ENCODE peak calls at places on chromosomes 3 and 15, in six cellular contexts. H is progenitor cell of endocrine pancreas, Z is uterus, L is IMR-90, B is posterior cingulate gyrus, X is left ventricle myocardium superior. O is an unnamed sample.
A peak's percentile ranks its signal among the peaks of the same experiment; 100 is the strongest.

GRCh38 chr3:128415773-128416577 is 50.7 kb downstream of the DNAJB8 start:
- DNase-seq in H (no peak), Z (no peak), L (no peak), B (no peak), X (no peak), O (no peak)

GRCh38 chr15:98845138-98845884 is 162.3 kb downstream of the PGPEP1L start:
- DNase-seq in H (no peak), Z (no peak), L (no peak), B (no peak), X (no peak), O (no peak)

GRCh38 chr15:83282859-83283812 is 1.3 kb downstream of the BNC1 start:
- DNase-seq in H (peak; percentile 24), Z (no peak), L (no peak), B (peak; percentile 61), X (peak; percentile 61), O (peak; percentile 79)

GRCh38 chr3:75303676-75304075 is 360.5 kb upstream of the FRG2C start:
- DNase-seq in H (no peak), Z (no peak), L (no peak), B (no peak), X (no peak), O (no peak)

GRCh38 chr15:74957301-74958035 is 896 bp upstream of the RPP25 start:
- DNase-seq in H (no peak), Z (no peak), L (no peak), B (peak; percentile 62), X (peak; percentile 78), O (peak; percentile 59)

GRCh38 chr3:112002458-112002971 is 3.8 kb downstream of the TAGLN3 start:
- DNase-seq in H (no peak), Z (no peak), L (peak; percentile 81), B (no peak), X (no peak), O (peak; percentile 64)

GRCh38 chr3:40800343-40800742 is 275.6 kb downstream of the ZNF621 start:
- DNase-seq in H (no peak), Z (peak; percentile 29), L (peak; percentile 15), B (no peak), X (no peak), O (peak; percentile 77)

GRCh38 chr3:46812237-46812791 is 50.9 kb downstream of the MYL3 start:
- DNase-seq in H (peak; percentile 64), Z (peak; percentile 75), L (peak; percentile 29), B (no peak), X (peak; percentile 85), O (peak; percentile 73)

GRCh38 chr3:150345021-150345538 is 63.0 kb upstream of the TSC22D2 start:
- DNase-seq in H (no peak), Z (no peak), L (no peak), B (no peak), X (no peak), O (peak; percentile 39)

GRCh38 chr3:38173834-38174418 is 8.6 kb downstream of the OXSR1 start:
- DNase-seq in H (no peak), Z (no peak), L (no peak), B (no peak), X (no peak), O (no peak)

GRCh38 chr3:169454823-169455222 is 208.7 kb downstream of the MECOM start:
- DNase-seq in H (no peak), Z (no peak), L (peak; percentile 59), B (no peak), X (no peak), O (peak; percentile 82)

GRCh38 chr3:129623447-129624118 is 17.1 kb upstream of the PLXND1 start:
- DNase-seq in H (no peak), Z (peak; percentile 58), L (no peak), B (peak; percentile 77), X (peak; percentile 80), O (no peak)

GRCh38 chr15:25381579-25381978 is 57.2 kb downstream of the UBE3A start:
- DNase-seq in H (no peak), Z (no peak), L (no peak), B (no peak), X (no peak), O (no peak)

GRCh38 chr3:121018917-121019321 is 110.9 kb downstream of the STXBP5L start:
- DNase-seq in H (no peak), Z (no peak), L (no peak), B (peak; percentile 63), X (peak; percentile 7), O (no peak)

GRCh38 chr3:12970684-12971083 is 102.5 kb downstream of the IQSEC1 start:
- DNase-seq in H (no peak), Z (no peak), L (no peak), B (peak; percentile 47), X (no peak), O (no peak)

GRCh38 chr15:53558384-53558783 is 201.1 kb downstream of the WDR72 start:
- DNase-seq in H (no peak), Z (no peak), L (no peak), B (no peak), X (no peak), O (no peak)

GRCh38 chr15:31396881-31397560 is 70.4 kb downstream of the KLF13 start:
- DNase-seq in H (no peak), Z (peak; percentile 81), L (peak; percentile 26), B (peak; percentile 89), X (peak; percentile 97), O (peak; percentile 92)

GRCh38 chr3:98593046-98593936 is at the start of gene CPOX:
- DNase-seq in H (peak; percentile 47), Z (peak; percentile 83), L (peak; percentile 88), B (peak; percentile 98), X (peak; percentile 94), O (peak; percentile 94)

GRCh38 chr3:155065537-155065936 is 14.6 kb upstream of the MME start:
- DNase-seq in H (no peak), Z (no peak), L (peak; percentile 88), B (no peak), X (no peak), O (peak; percentile 92)

GRCh38 chr3:63912768-63913588 is 795 bp upstream of the SCAANT1 start:
- DNase-seq in H (peak; percentile 17), Z (peak; percentile 66), L (peak; percentile 78), B (peak; percentile 86), X (peak; percentile 61), O (peak; percentile 77)

GRCh38 chr3:106518516-106518915 is 649.7 kb upstream of the CBLB start:
- DNase-seq in H (no peak), Z (no peak), L (peak; percentile 55), B (no peak), X (no peak), O (peak; percentile 50)

GRCh38 chr3:59469948-59470723 is 420.3 kb upstream of the CFAP20DC start:
- DNase-seq in H (no peak), Z (no peak), L (no peak), B (no peak), X (no peak), O (peak; percentile 60)

GRCh38 chr3:158936530-158937113 is 134.8 kb downstream of the MFSD1 start:
- DNase-seq in H (no peak), Z (no peak), L (no peak), B (no peak), X (no peak), O (no peak)

GRCh38 chr3:139312959-139313358 is 30.9 kb upstream of the MRPS22 start:
- DNase-seq in H (no peak), Z (no peak), L (peak; percentile 50), B (peak; percentile 10), X (no peak), O (peak; percentile 69)

GRCh38 chr3:126180477-126181397 is at the start of gene ALDH1L1:
- DNase-seq in H (peak; percentile 60), Z (peak; percentile 86), L (peak; percentile 6), B (peak; percentile 93), X (peak; percentile 91), O (peak; percentile 13)

GRCh38 chr15:69064649-69065048 is 50.2 kb downstream of the NOX5 start:
- DNase-seq in H (no peak), Z (no peak), L (no peak), B (peak; percentile 36), X (no peak), O (no peak)

GRCh38 chr3:124565551-124565950 is 164.7 kb upstream of the UMPS start:
- DNase-seq in H (no peak), Z (no peak), L (no peak), B (no peak), X (no peak), O (no peak)

GRCh38 chr3:168655591-168655990 is 559.9 kb upstream of the GOLIM4 start:
- DNase-seq in H (no peak), Z (no peak), L (no peak), B (no peak), X (no peak), O (no peak)

GRCh38 chr3:171565671-171566070 is 105.5 kb upstream of the TNIK start:
- DNase-seq in H (no peak), Z (no peak), L (peak; percentile 54), B (no peak), X (no peak), O (peak; percentile 53)

GRCh38 chr15:75713338-75713895 is 769 bp upstream of the CSPG4 start:
- DNase-seq in H (no peak), Z (peak; percentile 65), L (peak; percentile 49), B (no peak), X (peak; percentile 57), O (peak; percentile 43)

GRCh38 chr3:27093771-27094170 is 275.4 kb downstream of the NEK10 start:
- DNase-seq in H (no peak), Z (no peak), L (no peak), B (no peak), X (no peak), O (peak; percentile 10)

GRCh38 chr3:107683447-107683846 is 160.7 kb downstream of the BBX start:
- DNase-seq in H (no peak), Z (no peak), L (peak; percentile 63), B (no peak), X (no peak), O (peak; percentile 17)

GRCh38 chr15:87212041-87212440 is 1044.5 kb downstream of the NTRK3 start:
- DNase-seq in H (no peak), Z (no peak), L (no peak), B (no peak), X (no peak), O (no peak)

GRCh38 chr15:81886586-81886985 is 159.2 kb downstream of the MEX3B start:
- DNase-seq in H (no peak), Z (no peak), L (peak; percentile 59), B (no peak), X (no peak), O (no peak)

GRCh38 chr3:69364354-69364753 is 21.5 kb downstream of the FRMD4B start:
- DNase-seq in H (no peak), Z (no peak), L (no peak), B (no peak), X (no peak), O (peak; percentile 78)

GRCh38 chr3:63845215-63845614 is 18.4 kb downstream of the THOC7 start:
- DNase-seq in H (no peak), Z (no peak), L (no peak), B (no peak), X (no peak), O (no peak)

O was measured in GM23248.